ENCODE peak calls at places on chromosomes 1 and 21, in seven cellular contexts. J is epithelial cell of esophagus, L is cardiac fibroblast, M is HCT116, V is Caco-2, Y is GM12865, W is colonic mucosa. X is an unnamed sample.

GRCh38 chr1:185670187-185670627 is 64.0 kb upstream of the HMCN1 start:
- DNase-seq in J (peak), L (peak), M (no peak), V (peak), Y (peak), W (no peak), X (peak)

GRCh38 chr1:73587080-73587479 is 610.9 kb downstream of the LRRIQ3 start:
- DNase-seq in J (no peak), L (no peak), M (no peak), V (no peak), Y (no peak), W (no peak), X (no peak)

GRCh38 chr1:67682659-67683197 is 2.3 kb upstream of the GADD45A start:
- DNase-seq in J (peak), L (peak), M (no peak), V (peak), Y (no peak), W (no peak), X (no peak)

GRCh38 chr1:158053276-158053675 is 59.8 kb downstream of the KIRREL1 start:
- DNase-seq in J (peak), L (no peak), M (no peak), V (no peak), Y (no peak), W (no peak), X (no peak)

GRCh38 chr1:77534456-77534855 is 148.0 kb downstream of the ZZZ3 start:
- DNase-seq in J (peak), L (no peak), M (no peak), V (no peak), Y (no peak), W (no peak), X (no peak)

GRCh38 chr1:226404063-226404903 is 3.6 kb downstream of the PARP1 start:
- DNase-seq in J (no peak), L (peak), M (no peak), V (no peak), Y (no peak), W (no peak), X (no peak)

GRCh38 chr1:91835087-91835521 is 50.8 kb downstream of the TGFBR3 start:
- DNase-seq in J (no peak), L (no peak), M (no peak), V (no peak), Y (no peak), W (no peak), X (no peak)

GRCh38 chr21:43608225-43608624 is 51.1 kb downstream of the HSF2BP start:
- DNase-seq in J (peak), L (peak), M (no peak), V (no peak), Y (no peak), W (no peak), X (no peak)

GRCh38 chr1:76066390-76066789 is 8.2 kb upstream of the ST6GALNAC3 start:
- DNase-seq in J (peak), L (no peak), M (no peak), V (peak), Y (no peak), W (no peak), X (no peak)

GRCh38 chr1:61004269-61005003 is 77.9 kb upstream of the NFIA start:
- DNase-seq in J (peak), L (peak), M (no peak), V (no peak), Y (no peak), W (no peak), X (no peak)

DNA sequence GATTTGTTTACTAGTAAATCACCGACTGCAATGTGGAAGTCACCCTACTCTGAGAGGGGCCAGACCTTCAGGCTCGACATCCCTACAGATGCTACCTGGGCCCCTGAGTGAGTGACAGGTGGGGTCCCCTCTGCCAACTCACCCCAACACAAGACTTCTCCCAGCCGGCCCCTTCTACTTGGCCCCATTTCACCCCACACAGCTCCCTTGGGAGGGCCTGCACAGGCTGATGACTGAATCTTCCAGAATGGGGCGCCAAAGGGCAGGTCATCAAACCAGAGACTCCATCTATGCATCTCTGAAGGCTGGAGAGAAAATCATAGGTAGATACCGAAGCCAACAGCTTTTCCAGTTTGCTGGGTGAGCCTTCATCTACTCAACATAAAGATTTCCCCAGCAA is 9.4 kb upstream of the S100A8 start:
- DNase-seq in J (peak), L (peak), M (no peak), V (peak), Y (no peak), W (no peak), X (no peak)
- TF ChIP-seq CTCF in J (peak), L (no peak), M (peak), V (no peak), Y (no peak), W (no peak), X (no peak)

DNA sequence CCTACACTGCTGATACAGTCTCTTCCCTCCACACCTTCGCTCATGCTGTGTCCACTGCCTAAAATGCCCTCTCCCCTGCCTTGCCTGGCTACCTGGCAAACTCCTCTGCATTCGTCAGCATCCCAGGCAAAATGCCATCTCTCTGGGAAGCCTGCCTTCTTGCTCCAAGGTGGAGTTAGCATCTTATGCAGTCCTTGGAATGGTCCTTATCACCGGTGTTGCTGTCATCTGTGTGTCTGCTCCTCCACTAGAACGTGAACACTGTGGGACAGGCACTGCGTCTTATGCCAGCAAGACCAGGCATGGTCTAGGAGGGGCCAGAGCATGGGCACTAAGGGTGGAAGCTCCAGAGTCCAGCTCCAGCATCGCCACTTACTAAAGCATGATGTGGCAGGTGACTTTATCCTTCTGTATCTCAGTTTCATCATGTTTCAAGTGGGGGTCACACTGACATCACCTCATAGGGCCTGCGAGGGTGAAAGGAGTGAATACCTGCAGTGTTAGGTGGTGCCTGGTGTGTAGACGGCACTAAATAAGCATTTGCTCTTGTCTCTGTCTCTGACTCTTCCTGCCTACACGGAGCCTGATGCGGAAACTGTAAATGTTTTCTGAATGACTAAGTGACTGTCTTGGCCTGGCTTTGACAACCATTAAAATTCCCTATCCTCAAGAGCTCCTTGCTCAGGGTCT is 211.7 kb downstream of the MATN1 start:
- DNase-seq in J (peak), L (no peak), M (no peak), V (no peak), Y (no peak), W (no peak), X (no peak)
- TF ChIP-seq CTCF in J (no peak), L (no peak), M (no peak), V (no peak), Y (no peak), W (no peak), X (no peak)

GRCh38 chr1:169509354-169509753 is 23.6 kb upstream of the SLC19A2 start:
- DNase-seq in J (no peak), L (no peak), M (no peak), V (peak), Y (no peak), W (no peak), X (no peak)
- TF ChIP-seq CTCF in J (no peak), L (no peak), M (no peak), V (peak), Y (no peak), W (no peak), X (no peak)

GRCh38 chr1:4178501-4178900 is 278.4 kb upstream of the C1orf174 start:
- DNase-seq in J (no peak), L (no peak), M (no peak), V (no peak), Y (no peak), W (no peak), X (no peak)
- TF ChIP-seq CTCF in J (no peak), L (no peak), M (no peak), V (no peak), Y (no peak), W (no peak), X (no peak)

GRCh38 chr1:85307987-85308836 is 31.8 kb upstream of the BCL10 start:
- DNase-seq in J (peak), L (peak), M (peak), V (peak), Y (peak), W (peak), X (peak)
- TF ChIP-seq CTCF in J (peak), L (peak), M (peak), V (peak), Y (peak), W (peak), X (peak)

DNA sequence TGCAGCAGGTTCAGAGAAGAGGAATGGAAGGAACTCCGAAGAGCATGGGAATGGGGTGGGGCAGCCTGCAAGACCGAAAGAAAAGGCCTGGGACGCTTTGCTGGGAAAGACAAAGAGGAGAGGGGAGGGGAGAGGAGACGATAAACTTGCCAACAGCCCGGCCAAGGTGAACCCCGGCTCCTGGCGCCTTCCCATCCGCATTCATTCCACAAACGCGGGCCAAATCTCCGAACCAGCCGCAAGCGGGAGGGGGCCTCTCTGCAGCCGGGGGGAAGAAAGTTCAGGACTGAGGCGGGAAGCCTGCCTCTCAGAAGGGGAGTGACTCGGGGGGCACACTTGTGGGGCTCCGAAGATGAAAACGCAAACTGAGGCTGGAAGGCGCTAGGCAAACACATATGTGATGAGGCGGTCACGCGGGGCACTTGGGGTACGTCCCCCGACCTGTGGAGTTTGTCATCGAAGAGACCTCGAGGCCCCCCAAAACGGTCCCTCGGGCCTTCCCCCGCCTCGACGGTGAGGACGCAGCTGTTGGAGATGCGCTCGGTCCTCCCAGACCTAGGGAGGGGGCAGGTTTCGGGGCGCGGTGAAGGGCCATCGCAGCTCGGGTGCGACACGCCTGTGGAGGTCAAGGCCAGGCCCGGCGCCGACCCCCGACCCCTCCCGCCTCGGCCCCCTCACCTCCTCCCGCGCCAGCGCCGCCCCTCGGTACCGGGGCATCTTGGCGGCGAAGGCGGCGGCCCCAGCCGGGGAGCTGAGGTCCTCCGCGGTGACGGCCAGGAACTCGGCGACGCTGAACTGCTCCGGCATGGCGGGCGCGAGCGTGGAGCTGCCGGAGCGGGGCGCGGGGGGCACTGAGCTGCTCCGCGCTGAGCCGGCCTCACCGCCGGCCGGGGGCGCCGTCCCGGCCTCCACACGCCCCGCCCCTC is at the start of gene ASAP3:
- DNase-seq in J (peak), L (peak), M (no peak), V (peak), Y (no peak), W (peak), X (peak)
- TF ChIP-seq CTCF in J (peak), L (peak), M (no peak), V (peak), Y (peak), W (no peak), X (no peak)

DNA sequence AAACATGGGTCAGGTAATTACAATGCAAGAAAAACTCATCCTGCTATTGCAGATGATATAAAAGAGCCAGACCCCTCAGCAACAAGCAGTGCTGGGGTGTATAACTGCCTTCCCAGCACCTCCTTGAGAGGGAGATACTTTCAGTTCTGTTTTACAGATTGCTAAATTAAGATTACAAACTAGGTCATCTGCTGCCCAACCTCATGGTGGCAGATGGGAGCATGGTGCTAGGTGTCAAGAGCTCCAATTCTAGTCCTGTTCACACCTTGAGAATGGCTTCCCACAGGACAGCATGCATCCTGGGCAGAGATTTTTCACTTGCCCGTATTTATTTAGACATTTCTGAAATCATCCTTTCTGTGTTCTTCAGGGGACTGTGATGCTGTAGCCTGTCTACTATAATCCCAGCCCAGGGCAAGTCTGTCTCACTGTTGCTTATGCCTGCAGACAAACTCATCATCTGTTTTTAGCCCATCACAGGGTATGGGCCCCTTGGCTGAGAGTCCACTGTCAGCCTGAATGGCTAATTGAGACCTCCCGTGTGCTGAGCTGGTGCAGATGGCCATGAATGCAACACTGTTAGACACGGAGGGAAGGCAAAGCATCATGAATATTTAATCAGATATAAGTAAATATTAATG is 40.2 kb upstream of the PBX1 start:
- DNase-seq in J (no peak), L (no peak), M (no peak), V (peak), Y (peak), W (no peak), X (no peak)
- TF ChIP-seq CTCF in J (peak), L (no peak), M (no peak), V (no peak), Y (no peak), W (no peak), X (no peak)

GRCh38 chr1:37096523-37096922 is 62.2 kb upstream of the GRIK3 start:
- DNase-seq in J (no peak), L (no peak), M (peak), V (peak), Y (peak), W (no peak), X (peak)
- TF ChIP-seq CTCF in J (no peak), L (no peak), M (peak), V (no peak), Y (peak), W (no peak), X (peak)

DNA sequence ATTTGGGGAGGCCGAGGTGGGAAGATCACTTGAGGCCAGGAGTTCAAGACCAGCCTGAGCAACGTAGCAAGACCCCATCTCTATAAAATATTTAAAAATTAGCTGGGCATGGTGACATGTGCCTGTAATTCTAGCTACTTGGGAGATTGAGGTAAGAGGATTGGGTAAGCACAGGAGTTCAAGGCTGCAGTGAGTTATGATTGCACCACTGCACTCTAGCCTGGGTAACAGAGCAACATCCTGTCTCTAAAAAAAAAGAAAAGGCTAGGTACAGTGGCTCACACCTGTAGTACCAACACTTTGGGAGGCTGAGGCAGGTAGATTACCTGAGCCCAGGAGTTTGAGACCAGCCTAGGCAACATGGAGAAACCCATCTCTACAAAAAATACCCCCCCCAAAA is 35.7 kb upstream of the RCC1 start:
- DNase-seq in J (peak), L (no peak), M (no peak), V (no peak), Y (no peak), W (no peak), X (no peak)
- TF ChIP-seq CTCF in J (no peak), L (no peak), M (no peak), V (no peak), Y (no peak), W (no peak), X (no peak)

GRCh38 chr1:3541930-3542329 is 69.4 kb downstream of the MEGF6 start:
- DNase-seq in J (no peak), L (peak), M (no peak), V (no peak), Y (no peak), W (no peak), X (no peak)
- TF ChIP-seq CTCF in J (no peak), L (no peak), M (no peak), V (no peak), Y (no peak), W (no peak), X (no peak)

X was measured in activated CD8-positive, alpha-beta T cell treated with anti-CD3 and anti-CD28 coated beads for 36 hours.